ENCODE peak calls at places on chromosomes 2 and 18, in eight cellular contexts. M is fibroblast of lung, S is ovary, C is body of pancreas, K is GM23338, B is stomach, W is left ventricle myocardium inferior, H is psoas muscle. N is an unnamed sample.

GRCh38 chr2:70094978-70095832 is 7.9 kb downstream of the PCBP1 start:
- DNase-seq in B (peak), M (peak), C (peak), K (no peak), S (peak), H (no peak), W (peak), N (no peak)

GRCh38 chr2:66929632-66930385 is 467.3 kb upstream of the ETAA1 start:
- DNase-seq in W (peak), H (peak), M (peak), B (peak), K (no peak), S (peak), C (peak), N (peak)

GRCh38 chr18:8595445-8595844 is 13.8 kb upstream of the RAB12 start:
- DNase-seq in W (no peak), S (no peak), C (no peak), M (no peak), K (no peak), H (no peak), B (no peak), N (no peak)

GRCh38 chr18:13627639-13628038 is 98.7 kb downstream of the FAM210A start:
- DNase-seq in S (no peak), W (no peak), C (no peak), H (no peak), K (no peak), B (no peak), M (no peak), N (no peak)

GRCh38 chr2:225009768-225010167 is 32.5 kb downstream of the DOCK10 start:
- DNase-seq in H (no peak), K (peak), M (peak), W (no peak), B (no peak), C (no peak), S (no peak), N (no peak)

GRCh38 chr2:14779252-14779651 is 146.7 kb downstream of the LRATD1 start:
- DNase-seq in K (no peak), C (no peak), B (no peak), W (no peak), S (no peak), M (peak), H (no peak), N (no peak)

GRCh38 chr2:29485631-29486030 is 370.4 kb downstream of the CLIP4 start:
- DNase-seq in C (no peak), K (no peak), M (peak), S (no peak), W (no peak), H (no peak), B (no peak), N (no peak)

GRCh38 chr2:162086904-162087303 is 12.9 kb upstream of the DPP4 start:
- DNase-seq in H (no peak), S (no peak), B (no peak), K (no peak), M (peak), C (no peak), W (no peak), N (no peak)

GRCh38 chr2:122063716-122064115 is 308.3 kb downstream of the TSN start:
- DNase-seq in B (no peak), S (no peak), C (no peak), K (no peak), M (peak), W (no peak), H (no peak), N (no peak)

GRCh38 chr2:11073251-11073650 is 82.0 kb upstream of the SLC66A3 start:
- DNase-seq in B (peak), H (no peak), K (peak), M (no peak), W (no peak), S (peak), C (peak), N (no peak)

GRCh38 chr2:236607471-236608307 is 38.1 kb downstream of the ACKR3 start:
- DNase-seq in H (no peak), B (no peak), K (peak), S (no peak), M (peak), C (peak), W (no peak), N (no peak)

GRCh38 chr2:11698009-11698922 is 28.3 kb upstream of the NTSR2 start:
- DNase-seq in C (peak), M (peak), H (peak), B (peak), W (peak), S (peak), K (no peak), N (no peak)

GRCh38 chr2:232854082-232854481 is 16.0 kb upstream of the SNORC start:
- DNase-seq in H (no peak), S (no peak), W (no peak), B (no peak), K (no peak), M (peak), C (no peak), N (peak)

GRCh38 chr18:76668546-76668945 is 153.8 kb upstream of the ZNF236 start:
- DNase-seq in W (no peak), S (no peak), C (no peak), K (no peak), B (no peak), M (no peak), H (no peak), N (no peak)

GRCh38 chr2:230124792-230125452 is 56.2 kb upstream of the SLC16A14 start:
- DNase-seq in C (no peak), H (no peak), K (no peak), W (peak), S (no peak), M (no peak), B (peak), N (no peak)

GRCh38 chr18:32213693-32214092 is 23.9 kb downstream of the MEP1B start:
- DNase-seq in M (no peak), K (no peak), S (no peak), C (no peak), W (no peak), B (no peak), H (no peak), N (no peak)

GRCh38 chr2:201580486-201580885 is 62.8 kb downstream of the TMEM237 start:
- DNase-seq in M (peak), K (no peak), S (no peak), B (no peak), W (no peak), H (no peak), C (no peak), N (peak)

GRCh38 chr2:8453904-8454302 is 228.0 kb upstream of the ID2 start:
- DNase-seq in K (no peak), B (no peak), W (no peak), S (no peak), M (peak), C (no peak), H (no peak), N (no peak)

GRCh38 chr2:16028644-16029043 is 88.3 kb downstream of the MYCN start:
- DNase-seq in W (no peak), C (no peak), K (no peak), H (no peak), M (no peak), B (no peak), S (no peak), N (no peak)

GRCh38 chr2:144256996-144257707 is 262.8 kb downstream of the ZEB2 start:
- DNase-seq in C (no peak), B (no peak), S (no peak), M (peak), H (no peak), W (no peak), K (no peak), N (no peak)

GRCh38 chr2:102217032-102217431 is 30.2 kb downstream of the IL1RL2 start:
- DNase-seq in B (no peak), W (no peak), S (no peak), K (no peak), H (no peak), M (no peak), C (no peak), N (no peak)

GRCh38 chr2:240960309-240960962 is 38.0 kb upstream of the SNED1 start:
- DNase-seq in M (no peak), H (peak), B (peak), K (no peak), S (peak), C (no peak), W (peak), N (no peak)

GRCh38 chr2:240960963-240961876 is 37.2 kb upstream of the SNED1 start:
- DNase-seq in W (no peak), C (no peak), B (peak), K (no peak), M (no peak), H (peak), S (no peak), N (no peak)

GRCh38 chr2:240958366-240959213 is 39.8 kb upstream of the SNED1 start:
- DNase-seq in S (peak), C (no peak), M (no peak), W (no peak), B (peak), H (peak), K (no peak), N (no peak)

GRCh38 chr2:240959214-240959940 is 39.0 kb upstream of the SNED1 start:
- DNase-seq in H (peak), M (no peak), C (no peak), K (no peak), W (no peak), S (no peak), B (peak), N (no peak)

DNA sequence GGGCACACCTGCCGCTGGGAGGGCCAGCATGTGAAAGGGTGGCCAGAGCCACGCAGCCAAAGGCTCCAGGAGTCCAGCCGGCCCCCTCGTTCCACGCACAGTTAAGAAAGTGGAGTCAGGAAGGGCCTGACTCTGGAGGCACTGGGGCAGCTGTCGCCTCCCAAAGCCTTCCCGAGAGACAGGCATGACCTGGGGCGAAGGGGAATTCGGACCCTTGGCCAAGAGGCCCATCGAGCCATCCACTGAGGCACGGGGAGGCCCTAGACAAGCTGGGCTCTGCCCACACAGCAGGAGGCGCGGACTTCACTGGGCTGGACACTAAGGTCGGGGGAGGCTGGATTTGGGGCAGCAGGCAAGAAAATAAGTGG is 38.5 kb upstream of the SNED1 start:
- DNase-seq in K (no peak), H (peak), M (no peak), C (no peak), S (no peak), W (no peak), B (peak), N (no peak)
- H3K27ac ChIP-seq in K (no peak), H (no peak), M (no peak), C (no peak), S (peak), W (no peak), B (no peak), N (no peak)

GRCh38 chr18:75638223-75638596 is 210.7 kb upstream of the SMIM21 start:
- DNase-seq in M (peak), K (no peak), B (no peak), H (no peak), S (no peak), W (no peak), C (no peak), N (peak)
- TF ChIP-seq CTCF in M (peak), K (no peak), B (no peak), H (no peak), S (no peak), W (peak), C (no peak), N (peak)

GRCh38 chr2:38742797-38743559 is 8.2 kb downstream of the SRSF7 start:
- DNase-seq in S (no peak), B (no peak), K (no peak), M (no peak), C (no peak), H (no peak), W (no peak), N (no peak)

GRCh38 chr2:38741542-38741852 is 9.7 kb downstream of the SRSF7 start:
- DNase-seq in W (no peak), B (no peak), K (no peak), S (no peak), H (no peak), M (no peak), C (no peak), N (no peak)

GRCh38 chr2:38740851-38741541 is 10.2 kb downstream of the SRSF7 start:
- DNase-seq in B (no peak), S (peak), K (peak), C (no peak), H (no peak), M (peak), W (no peak), N (no peak)

GRCh38 chr2:38744399-38744780 is 6.8 kb downstream of the SRSF7 start:
- DNase-seq in B (no peak), M (no peak), W (no peak), S (no peak), C (no peak), H (no peak), K (no peak), N (no peak)

GRCh38 chr2:38743672-38744398 is 7.3 kb downstream of the SRSF7 start:
- DNase-seq in H (no peak), W (no peak), B (no peak), C (no peak), K (no peak), S (no peak), M (no peak), N (no peak)
- H3K4me3 ChIP-seq in H (no peak), W (no peak), B (no peak), C (no peak), K (no peak), S (no peak), M (no peak), N (no peak)

GRCh38 chr2:100632021-100632420 is 69.2 kb downstream of the PDCL3 start:
- DNase-seq in H (no peak), W (no peak), M (no peak), B (no peak), S (no peak), C (no peak), K (no peak), N (no peak)
- H3K27ac ChIP-seq in H (no peak), W (no peak), M (no peak), B (no peak), S (no peak), C (no peak), K (no peak), N (no peak)

DNA sequence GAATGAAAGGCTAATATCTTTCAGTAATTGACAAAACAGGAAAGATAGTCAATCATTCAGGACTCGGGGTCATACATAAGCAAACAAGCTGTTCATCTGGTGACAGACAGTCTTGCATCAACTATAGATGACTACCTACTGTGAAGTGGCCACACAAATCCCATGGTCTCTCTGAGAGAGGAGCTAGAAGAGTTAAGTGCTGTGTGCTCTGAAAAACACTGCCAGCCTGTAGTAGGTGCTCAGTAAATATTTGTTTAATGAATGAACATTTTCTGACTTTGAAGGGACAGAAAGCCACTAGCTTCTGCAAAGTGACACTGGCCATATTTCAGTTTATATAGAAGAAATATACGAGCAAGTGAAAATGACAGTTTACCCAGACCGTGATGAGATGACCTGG is 184.0 kb upstream of the CHAC2 start:
- DNase-seq in C (no peak), M (no peak), K (no peak), H (no peak), B (no peak), S (no peak), W (no peak), N (no peak)
- TF ChIP-seq CTCF in C (no peak), M (no peak), K (no peak), H (no peak), B (no peak), S (no peak), W (no peak), N (no peak)

GRCh38 chr18:75212626-75213110 is 2.1 kb downstream of the TSHZ1 start:
- DNase-seq in S (no peak), C (no peak), M (no peak), W (no peak), B (no peak), K (no peak), H (no peak), N (no peak)
- H3K4me3 ChIP-seq in S (peak), C (no peak), M (peak), W (peak), B (peak), K (peak), H (peak), N (peak)

GRCh38 chr2:219508933-219509779 is 5.1 kb upstream of the ASIC4 start:
- DNase-seq in S (no peak), B (no peak), M (no peak), H (no peak), C (no peak), K (peak), W (no peak), N (no peak)

GRCh38 chr2:219506802-219507554 is 7.3 kb upstream of the ASIC4 start:
- DNase-seq in S (no peak), H (no peak), C (no peak), B (no peak), K (peak), W (no peak), M (no peak), N (no peak)

GRCh38 chr2:219508444-219508734 is 5.9 kb upstream of the ASIC4 start:
- DNase-seq in S (no peak), M (no peak), C (no peak), K (no peak), H (no peak), W (no peak), B (no peak), N (no peak)

GRCh38 chr2:219506153-219506801 is 7.6 kb downstream of the GMPPA start:
- DNase-seq in W (no peak), C (no peak), H (no peak), K (no peak), B (no peak), S (no peak), M (no peak), N (no peak)

GRCh38 chr2:219507555-219508443 is 6.5 kb upstream of the ASIC4 start:
- DNase-seq in M (no peak), S (no peak), C (no peak), K (no peak), H (no peak), B (no peak), W (no peak), N (no peak)
- H3K27ac ChIP-seq in M (no peak), S (no peak), C (no peak), K (peak), H (no peak), B (no peak), W (no peak), N (no peak)

DNA sequence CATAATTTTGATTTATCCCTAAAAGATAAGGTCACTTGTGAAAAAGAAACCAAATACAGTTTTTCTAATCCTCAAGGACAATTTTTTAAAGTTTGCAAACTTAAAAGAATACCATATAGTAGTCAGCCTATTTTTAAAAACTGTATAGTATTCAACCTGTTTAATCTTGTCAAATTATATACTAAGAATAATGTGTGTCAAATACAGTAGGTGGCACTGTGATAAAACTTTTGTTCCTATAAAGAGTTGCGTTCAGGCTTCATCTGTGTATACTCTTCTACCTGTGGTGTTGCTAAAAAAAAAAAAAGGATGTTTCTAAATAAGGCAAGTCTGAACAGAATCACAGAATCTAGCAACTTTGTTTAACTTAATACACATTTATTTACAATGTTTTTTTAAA is 68.6 kb downstream of the CCDC138 start:
- DNase-seq in K (peak), W (no peak), H (no peak), M (peak), C (no peak), B (no peak), S (no peak), N (no peak)
- TF ChIP-seq CTCF in K (peak), W (peak), H (peak), M (peak), C (peak), B (no peak), S (no peak), N (peak)

GRCh38 chr2:55163895-55164509 is 68.1 kb downstream of the CLHC1 start:
- DNase-seq in M (peak), C (peak), S (no peak), W (no peak), H (no peak), K (no peak), B (peak), N (no peak)
- H3K4me3 ChIP-seq in M (no peak), C (no peak), S (no peak), W (no peak), H (no peak), K (no peak), B (no peak), N (no peak)

N was measured in AG04450.